ENCODE peak calls at places on chromosomes 1 and 21, in four cellular contexts. One of them, this sample, is unnamed.

GRCh38 chr21:21816778-21817177 is 818.6 kb downstream of the NCAM2 start:
- DNase-seq in HepG2: no peak
- DNase-seq in GM12878: no peak
- DNase-seq in H1: no peak
- DNase-seq in this sample: no peak

GRCh38 chr1:64549464-64550239 is 79.7 kb downstream of the CACHD1 start:
- DNase-seq in HepG2: no peak
- DNase-seq in GM12878: no peak
- DNase-seq in H1: no peak
- DNase-seq in this sample: no peak

GRCh38 chr1:52225174-52225573 is 83.3 kb downstream of the ZFYVE9 start:
- DNase-seq in HepG2: no peak
- DNase-seq in GM12878: no peak
- DNase-seq in H1: no peak
- DNase-seq in this sample: no peak

GRCh38 chr1:82152356-82153281 is 351.9 kb downstream of the ADGRL2 start:
- DNase-seq in HepG2: no peak
- DNase-seq in GM12878: peak
- DNase-seq in H1: no peak
- DNase-seq in this sample: no peak

GRCh38 chr21:46124083-46124925 is 26.4 kb downstream of the COL6A2 start:
- DNase-seq in HepG2: no peak
- DNase-seq in GM12878: no peak
- DNase-seq in H1: no peak
- DNase-seq in this sample: no peak

GRCh38 chr1:234925440-234926251 is 203.0 kb downstream of the TOMM20 start:
- DNase-seq in HepG2: peak
- DNase-seq in GM12878: peak
- DNase-seq in H1: peak
- DNase-seq in this sample: peak

GRCh38 chr1:182181167-182181572 is 119.7 kb upstream of the ZNF648 start:
- DNase-seq in HepG2: no peak
- DNase-seq in GM12878: no peak
- DNase-seq in H1: no peak
- DNase-seq in this sample: no peak

GRCh38 chr1:236204043-236204442 is 61.7 kb downstream of the GPR137B start:
- DNase-seq in HepG2: no peak
- DNase-seq in GM12878: no peak
- DNase-seq in H1: no peak
- DNase-seq in this sample: no peak

GRCh38 chr1:3963554-3963953 is 63.5 kb upstream of the C1orf174 start:
- DNase-seq in HepG2: peak
- DNase-seq in GM12878: no peak
- DNase-seq in H1: no peak
- DNase-seq in this sample: no peak

GRCh38 chr1:3965693-3966092 is 65.6 kb upstream of the C1orf174 start:
- DNase-seq in HepG2: no peak
- DNase-seq in GM12878: no peak
- DNase-seq in H1: no peak
- DNase-seq in this sample: no peak

GRCh38 chr1:3971981-3972380 is 71.9 kb upstream of the C1orf174 start:
- DNase-seq in HepG2: no peak
- DNase-seq in GM12878: no peak
- DNase-seq in H1: no peak
- DNase-seq in this sample: no peak

GRCh38 chr1:3968851-3969250 is 68.8 kb upstream of the C1orf174 start:
- DNase-seq in HepG2: no peak
- DNase-seq in GM12878: no peak
- DNase-seq in H1: no peak
- DNase-seq in this sample: no peak
- TF ChIP-seq YY1 in HepG2: no peak
- TF ChIP-seq YY1 in GM12878: no peak
- TF ChIP-seq YY1 in H1: no peak
- TF ChIP-seq YY1 in this sample: no peak

DNA sequence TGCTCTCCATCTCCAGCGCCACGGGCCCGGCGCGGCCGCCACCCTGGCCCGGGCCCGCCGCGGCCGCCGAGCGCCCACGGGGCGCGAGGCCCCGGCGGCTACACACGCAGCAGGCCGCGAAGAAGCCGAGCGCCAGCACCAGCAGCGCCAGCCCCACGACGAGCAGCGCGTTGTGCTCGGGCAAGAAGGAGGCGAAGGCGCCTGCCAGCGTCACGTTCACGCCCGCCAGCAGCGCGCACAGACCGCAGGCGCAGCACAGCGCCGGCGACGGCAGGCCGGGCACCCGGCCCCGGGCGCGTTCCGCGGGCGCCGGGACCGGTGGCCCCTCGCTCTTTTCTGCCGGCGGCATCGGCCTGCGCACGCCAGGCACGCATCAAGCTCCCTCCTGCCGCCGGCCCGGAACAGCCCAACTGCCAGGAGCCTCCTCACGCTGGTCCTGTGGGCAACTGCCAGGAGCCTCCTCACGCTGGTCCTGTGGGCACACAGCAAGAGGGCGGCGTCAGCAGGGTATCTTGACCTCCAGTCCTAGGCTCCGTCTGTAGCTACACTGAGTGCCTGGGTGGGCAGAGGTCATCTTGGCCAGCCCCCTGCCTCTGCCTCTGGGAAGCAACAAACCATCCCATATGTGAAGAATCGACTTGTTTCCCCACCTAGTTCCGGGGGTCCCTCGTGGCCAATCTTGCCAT is 18.1 kb downstream of the KNCN start:
- DNase-seq in HepG2: no peak
- DNase-seq in GM12878: no peak
- DNase-seq in H1: no peak
- DNase-seq in this sample: no peak
- TF ChIP-seq SUZ12 in HepG2: no peak
- TF ChIP-seq SUZ12 in GM12878: no peak
- TF ChIP-seq SUZ12 in H1: peak
- TF ChIP-seq SUZ12 in this sample: peak

DNA sequence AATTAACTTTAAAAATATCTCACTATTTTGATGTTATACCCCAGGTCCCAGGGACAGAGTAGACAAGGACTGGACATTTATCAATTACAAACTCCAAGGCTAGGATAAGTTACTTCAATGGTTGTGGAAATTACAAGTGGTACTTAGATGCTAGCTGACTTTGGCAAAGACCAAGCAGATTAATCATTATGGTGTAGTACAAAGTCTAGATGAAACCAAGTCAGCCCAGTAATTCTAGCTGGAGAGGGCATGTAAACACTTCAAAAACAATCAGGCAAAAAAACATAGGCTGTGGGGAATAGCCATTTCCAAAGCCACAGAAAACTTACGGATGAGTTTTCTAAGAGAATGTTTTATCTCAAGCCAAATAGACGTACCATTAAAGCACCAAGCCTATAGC is 124.5 kb downstream of the TSEN15 start:
- DNase-seq in HepG2: no peak
- DNase-seq in GM12878: no peak
- DNase-seq in H1: no peak
- DNase-seq in this sample: no peak
- TF ChIP-seq YY1 in HepG2: no peak
- TF ChIP-seq YY1 in GM12878: no peak
- TF ChIP-seq YY1 in H1: no peak
- TF ChIP-seq YY1 in this sample: no peak

GRCh38 chr1:207081806-207082205 is 6.9 kb upstream of the C4BPB start:
- DNase-seq in HepG2: no peak
- DNase-seq in GM12878: no peak
- DNase-seq in H1: no peak
- DNase-seq in this sample: no peak

GRCh38 chr1:207085887-207086286 is 2.8 kb upstream of the C4BPB start:
- DNase-seq in HepG2: no peak
- DNase-seq in GM12878: no peak
- DNase-seq in H1: no peak
- DNase-seq in this sample: no peak

GRCh38 chr1:207081106-207081505 is 7.6 kb upstream of the C4BPB start:
- DNase-seq in HepG2: no peak
- DNase-seq in GM12878: no peak
- DNase-seq in H1: no peak
- DNase-seq in this sample: no peak

GRCh38 chr1:207084701-207085180 is 3.9 kb upstream of the C4BPB start:
- DNase-seq in HepG2: peak
- DNase-seq in GM12878: no peak
- DNase-seq in H1: peak
- DNase-seq in this sample: peak

GRCh38 chr1:207084241-207084640 is 4.4 kb upstream of the C4BPB start:
- DNase-seq in HepG2: no peak
- DNase-seq in GM12878: no peak
- DNase-seq in H1: no peak
- DNase-seq in this sample: no peak
- TF ChIP-seq SUZ12 in HepG2: no peak
- TF ChIP-seq SUZ12 in GM12878: no peak
- TF ChIP-seq SUZ12 in H1: no peak
- TF ChIP-seq SUZ12 in this sample: no peak

GRCh38 chr21:38911523-38912354 is 106.0 kb downstream of the ETS2 start:
- DNase-seq in HepG2: no peak
- DNase-seq in GM12878: no peak
- DNase-seq in H1: no peak
- DNase-seq in this sample: no peak

GRCh38 chr21:38909109-38909508 is 103.4 kb downstream of the ETS2 start:
- DNase-seq in HepG2: peak
- DNase-seq in GM12878: no peak
- DNase-seq in H1: no peak
- DNase-seq in this sample: no peak

GRCh38 chr21:38912355-38912619 is 106.6 kb downstream of the ETS2 start:
- DNase-seq in HepG2: no peak
- DNase-seq in GM12878: no peak
- DNase-seq in H1: no peak
- DNase-seq in this sample: no peak

GRCh38 chr21:38909929-38910328 is 104.2 kb downstream of the ETS2 start:
- DNase-seq in HepG2: no peak
- DNase-seq in GM12878: no peak
- DNase-seq in H1: no peak
- DNase-seq in this sample: no peak

GRCh38 chr21:38910390-38911008 is 104.8 kb downstream of the ETS2 start:
- DNase-seq in HepG2: no peak
- DNase-seq in GM12878: no peak
- DNase-seq in H1: no peak
- DNase-seq in this sample: no peak
- TF ChIP-seq YY1 in HepG2: no peak
- TF ChIP-seq YY1 in GM12878: no peak
- TF ChIP-seq YY1 in H1: no peak
- TF ChIP-seq YY1 in this sample: no peak

GRCh38 chr1:161084205-161084988 is 5.0 kb downstream of the NECTIN4 start:
- DNase-seq in HepG2: no peak
- DNase-seq in GM12878: no peak
- DNase-seq in H1: no peak
- DNase-seq in this sample: no peak
- TF ChIP-seq SUZ12 in HepG2: no peak
- TF ChIP-seq SUZ12 in GM12878: no peak
- TF ChIP-seq SUZ12 in H1: no peak
- TF ChIP-seq SUZ12 in this sample: no peak

DNA sequence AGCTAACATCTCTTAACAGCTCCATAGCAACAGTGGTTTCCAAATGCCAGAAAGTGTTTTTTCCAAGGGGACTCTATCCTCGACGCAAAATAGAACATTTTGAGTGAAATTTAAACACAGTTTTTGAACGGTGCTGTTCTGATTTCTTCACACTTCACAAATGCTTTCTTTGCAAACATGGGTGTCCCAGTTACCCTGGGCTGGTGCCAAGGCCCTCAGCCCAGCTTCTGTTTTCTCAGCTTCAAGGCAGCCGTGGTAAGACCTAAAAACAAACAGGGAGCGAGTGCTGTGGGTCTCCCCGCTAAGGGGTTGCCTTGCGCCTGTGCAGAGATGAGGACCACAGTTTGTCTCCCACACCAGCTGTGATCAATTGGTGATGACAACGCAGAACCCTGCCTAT is 147.2 kb upstream of the VAMP3 start:
- DNase-seq in HepG2: no peak
- DNase-seq in GM12878: no peak
- DNase-seq in H1: no peak
- DNase-seq in this sample: no peak
- TF ChIP-seq YY1 in HepG2: no peak
- TF ChIP-seq YY1 in GM12878: no peak
- TF ChIP-seq YY1 in H1: no peak
- TF ChIP-seq YY1 in this sample: no peak

DNA sequence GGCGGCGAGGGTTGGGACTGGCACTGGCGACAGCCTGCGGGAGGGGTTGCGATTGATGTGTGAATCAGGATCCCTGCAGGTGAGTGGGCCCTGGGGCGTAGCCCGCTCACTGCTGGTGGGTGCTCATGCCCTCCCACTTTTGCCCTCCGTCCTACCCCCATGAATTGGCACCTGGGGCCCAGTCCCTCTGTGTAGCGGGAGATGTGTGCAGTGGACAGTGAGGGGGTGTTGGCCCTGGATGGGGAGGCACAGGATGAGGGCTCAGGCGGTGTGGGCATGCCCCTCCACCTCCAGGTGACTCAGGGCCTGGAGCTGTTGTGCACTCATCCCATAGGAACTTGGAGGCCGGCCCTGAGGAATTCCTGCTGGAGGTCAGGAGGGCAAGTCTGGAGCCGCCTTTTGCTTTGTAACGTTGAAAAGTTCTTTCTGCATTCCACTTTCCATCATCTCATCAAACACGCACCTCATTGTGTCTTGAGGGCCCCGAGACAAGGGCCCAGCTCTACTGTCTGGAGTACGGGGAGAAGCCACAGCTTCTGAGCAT is 3.0 kb downstream of the PEAR1 start:
- DNase-seq in HepG2: peak
- DNase-seq in GM12878: no peak
- DNase-seq in H1: peak
- DNase-seq in this sample: peak
- TF ChIP-seq SUZ12 in HepG2: no peak
- TF ChIP-seq SUZ12 in GM12878: no peak
- TF ChIP-seq SUZ12 in H1: no peak
- TF ChIP-seq SUZ12 in this sample: no peak

This sample was measured in NT2/D1.